ENCODE peak calls at places on chromosome 5, in seven cellular contexts. D, W, Q, V, F, C and A are unnamed samples.

GRCh38 chr5:3200356-3200755 is 395.3 kb upstream of the IRX1 start:
- DNase-seq in W (no peak), Q (no peak), D (no peak), F (no peak), V (no peak), C (no peak), A (no peak)

GRCh38 chr5:125575561-125576504 is 829.4 kb upstream of the ZNF608 start:
- DNase-seq in W (peak), D (no peak), F (no peak), Q (no peak), V (no peak), C (no peak), A (no peak)

GRCh38 chr5:143244000-143244736 is 159.3 kb downstream of the NR3C1 start:
- DNase-seq in C (peak), W (no peak), D (no peak), F (peak), V (no peak), Q (no peak), A (no peak)

GRCh38 chr5:10729320-10730133 is 31.5 kb downstream of the DAP start:
- DNase-seq in D (no peak), F (no peak), C (no peak), V (no peak), Q (no peak), W (no peak), A (no peak)

GRCh38 chr5:79974896-79975295 is 16.2 kb downstream of the MTX3 start:
- DNase-seq in D (no peak), Q (no peak), W (no peak), V (no peak), C (peak), F (peak), A (no peak)

GRCh38 chr5:7392401-7393024 is 3.4 kb upstream of the ADCY2 start:
- DNase-seq in C (no peak), W (peak), D (no peak), V (no peak), Q (no peak), F (no peak), A (no peak)

GRCh38 chr5:132987531-132988408 is 24.3 kb upstream of the AFF4 start:
- DNase-seq in Q (no peak), V (no peak), W (no peak), C (no peak), D (no peak), F (no peak), A (no peak)

GRCh38 chr5:132059043-132059695 is 1.3 kb upstream of the IL3 start:
- DNase-seq in C (no peak), W (no peak), Q (no peak), F (no peak), V (no peak), D (no peak), A (peak)

GRCh38 chr5:64622991-64623390 is 67.3 kb upstream of the SHISAL2B start:
- DNase-seq in W (no peak), F (no peak), C (no peak), Q (no peak), V (no peak), D (no peak), A (no peak)

GRCh38 chr5:173326501-173326960 is 1.7 kb downstream of the STC2 start:
- DNase-seq in F (peak), C (peak), Q (no peak), W (no peak), D (no peak), V (no peak), A (no peak)

GRCh38 chr5:8730194-8730593 is 815.7 kb downstream of the SEMA5A start:
- DNase-seq in D (no peak), W (no peak), F (no peak), Q (no peak), V (no peak), C (peak), A (no peak)

GRCh38 chr5:148913985-148914421 is 87.6 kb downstream of the ADRB2 start:
- DNase-seq in W (no peak), Q (no peak), V (no peak), C (peak), F (peak), D (no peak), A (no peak)

GRCh38 chr5:9358961-9359686 is 186.8 kb downstream of the SEMA5A start:
- DNase-seq in F (peak), V (no peak), D (no peak), C (peak), W (no peak), Q (no peak), A (no peak)

GRCh38 chr5:40680741-40681350 is 1.1 kb downstream of the PTGER4 start:
- DNase-seq in D (peak), V (peak), F (no peak), W (no peak), C (peak), Q (peak), A (peak)

GRCh38 chr5:174624754-174625506 is 99.5 kb upstream of the MSX2 start:
- DNase-seq in W (no peak), F (no peak), C (no peak), V (no peak), D (no peak), Q (no peak), A (no peak)

GRCh38 chr5:127702913-127703575 is at the start of gene CCDC192:
- DNase-seq in F (no peak), D (no peak), C (no peak), W (no peak), Q (no peak), V (no peak), A (no peak)

GRCh38 chr5:9295466-9295801 is 250.4 kb downstream of the SEMA5A start:
- DNase-seq in C (no peak), D (no peak), V (no peak), Q (no peak), F (peak), W (no peak), A (no peak)

GRCh38 chr5:80408475-80408875 is 611 bp downstream of the ZFYVE16 start:
- DNase-seq in C (peak), F (peak), W (peak), Q (peak), D (no peak), V (no peak), A (peak)

GRCh38 chr5:180847053-180847452 is 14.0 kb downstream of the ZFP62 start:
- DNase-seq in D (no peak), W (no peak), C (no peak), F (no peak), V (no peak), Q (no peak), A (no peak)

GRCh38 chr5:116478461-116478860 is 96.2 kb downstream of the SEMA6A start:
- DNase-seq in C (no peak), F (no peak), D (no peak), W (no peak), V (no peak), Q (no peak), A (no peak)

GRCh38 chr5:5838493-5838892 is 416.0 kb downstream of the ICE1 start:
- DNase-seq in F (no peak), Q (no peak), C (no peak), W (no peak), D (no peak), V (no peak), A (no peak)

GRCh38 chr5:103207653-103208052 is 50.9 kb upstream of the MACIR start:
- DNase-seq in F (no peak), Q (no peak), C (peak), D (no peak), W (no peak), V (no peak), A (no peak)

GRCh38 chr5:59351076-59351794 is 542.3 kb downstream of the PDE4D start:
- DNase-seq in D (no peak), C (no peak), F (no peak), W (no peak), Q (no peak), V (no peak), A (no peak)

GRCh38 chr5:36646507-36647023 is 40.2 kb downstream of the SLC1A3 start:
- DNase-seq in V (no peak), C (no peak), F (no peak), Q (no peak), W (no peak), D (no peak), A (no peak)